ENCODE peak calls at places on chromosomes 11 and 22, in six cellular contexts. U is hippocampal formation, K is tibial artery, T is ELF-1, G is anterior cingulate cortex, D is M059J. B is an unnamed sample.

GRCh38 chr11:94243571-94244229 is 60.7 kb upstream of the IZUMO1R start:
- DNase-seq in T (no peak), D (no peak), U (no peak), G (no peak), K (no peak), B (no peak)

GRCh38 chr11:65432686-65433582 is 10.3 kb downstream of the NEAT1 start:
- DNase-seq in U (peak; percentile 19), K (no peak), D (peak; percentile 67), G (no peak), T (peak; percentile 2), B (no peak)

GRCh38 chr11:120906752-120907151 is 117.2 kb upstream of the TBCEL start:
- DNase-seq in U (no peak), D (no peak), K (no peak), G (no peak), T (no peak), B (no peak)

GRCh38 chr11:104897891-104898684 is at the start of gene CASP12:
- DNase-seq in U (no peak), K (no peak), D (no peak), G (no peak), T (no peak), B (no peak)

GRCh38 chr11:124758355-124759267 is 3.5 kb downstream of the ESAM start:
- DNase-seq in T (peak; percentile 89), G (peak; percentile 32), K (peak; percentile 81), U (peak; percentile 60), D (peak; percentile 65), B (peak; percentile 17)

GRCh38 chr22:35206889-35207288 is 50.4 kb upstream of the HMGXB4 start:
- DNase-seq in T (no peak), K (no peak), U (no peak), G (no peak), D (no peak), B (no peak)

GRCh38 chr22:17742528-17742902 is 31.8 kb downstream of the BID start:
- DNase-seq in D (peak; percentile 48), U (peak; percentile 32), T (peak; percentile 94), K (no peak), G (peak; percentile 21), B (peak; percentile 60)

GRCh38 chr11:19711911-19712280 is 741 bp upstream of the NAV2 start:
- DNase-seq in T (no peak), K (no peak), D (no peak), G (no peak), U (no peak), B (no peak)

GRCh38 chr22:27990451-27990840 is 71.4 kb upstream of the PITPNB start:
- DNase-seq in D (no peak), T (no peak), U (no peak), G (no peak), K (no peak), B (no peak)

GRCh38 chr11:103936059-103936458 is 100.4 kb upstream of the DDI1 start:
- DNase-seq in G (no peak), U (no peak), D (peak; percentile 60), K (no peak), T (no peak), B (no peak)

GRCh38 chr11:12705874-12706273 is 31.7 kb downstream of the TEAD1 start:
- DNase-seq in K (no peak), T (no peak), U (no peak), G (no peak), D (no peak), B (no peak)